ENCODE peak calls at places on chromosome 13, in four cellular contexts. E is endothelial cell of umbilical vein, Y is breast epithelium, D is GM23338. G is an unnamed sample.

GRCh38 chr13:25329706-25330105 is 28.3 kb downstream of the NUP58 start:
- DNase-seq in E (no peak), D (no peak), Y (no peak), G (no peak)

GRCh38 chr13:28059214-28059613 is 41.2 kb downstream of the FLT3 start:
- DNase-seq in E (peak; percentile 46), Y (no peak), D (peak; percentile 83), G (peak; percentile 51)

GRCh38 chr13:64369121-64369520 is 2861.0 kb downstream of the PCDH9 start:
- DNase-seq in E (no peak), Y (no peak), D (no peak), G (no peak)

GRCh38 chr13:74715718-74716117 is 581.5 kb upstream of the KLF12 start:
- DNase-seq in Y (no peak), E (no peak), D (no peak), G (no peak)

GRCh38 chr13:34988330-34988791 is 46.3 kb downstream of the NBEA start:
- DNase-seq in D (no peak), Y (no peak), E (no peak), G (no peak)

GRCh38 chr13:49086711-49087110 is 111.0 kb downstream of the FNDC3A start:
- DNase-seq in D (no peak), E (peak; percentile 70), Y (no peak), G (no peak)

GRCh38 chr13:42571895-42572294 is 2.1 kb upstream of the TNFSF11 start:
- DNase-seq in E (no peak), D (no peak), Y (no peak), G (no peak)

GRCh38 chr13:31898383-31899071 is 133.0 kb upstream of the FRY start:
- DNase-seq in E (no peak), D (no peak), Y (no peak), G (no peak)

GRCh38 chr13:110932588-110932987 is 17.7 kb upstream of the ANKRD10 start:
- DNase-seq in Y (no peak), D (no peak), E (no peak), G (no peak)

GRCh38 chr13:35714096-35714495 is 237.6 kb upstream of the MAB21L1 start:
- DNase-seq in E (no peak), D (no peak), Y (no peak), G (no peak)

GRCh38 chr13:110422913-110423688 is 116.0 kb downstream of the COL4A2 start:
- DNase-seq in E (peak; percentile 44), Y (no peak), D (no peak), G (no peak)

GRCh38 chr13:53254495-53254894 is 225.9 kb downstream of the OLFM4 start:
- DNase-seq in Y (no peak), D (peak; percentile 65), E (no peak), G (no peak)

GRCh38 chr13:60335531-60335930 is 61.5 kb upstream of the TDRD3 start:
- DNase-seq in D (peak; percentile 55), Y (no peak), E (peak; percentile 37), G (no peak)

GRCh38 chr13:113457510-113457909 is 4.2 kb upstream of the ADPRHL1 start:
- DNase-seq in E (no peak), D (peak; percentile 41), Y (no peak), G (no peak)
- H3K36me3 ChIP-seq in E (peaks cover 23% of the 10 kb centered on the region), D (peaks cover 32% of the 10 kb centered on the region), Y (peaks cover 9% of the 10 kb centered on the region), G (peaks cover 26% of the 10 kb centered on the region)

GRCh38 chr13:66210677-66211076 is 1019.5 kb downstream of the PCDH9 start:
- DNase-seq in Y (no peak), D (no peak), E (peak; percentile 80), G (no peak)
- TF ChIP-seq POLR2AphosphoS5 in Y (no peak), D (no peak), E (no peak), G (no peak)

DNA sequence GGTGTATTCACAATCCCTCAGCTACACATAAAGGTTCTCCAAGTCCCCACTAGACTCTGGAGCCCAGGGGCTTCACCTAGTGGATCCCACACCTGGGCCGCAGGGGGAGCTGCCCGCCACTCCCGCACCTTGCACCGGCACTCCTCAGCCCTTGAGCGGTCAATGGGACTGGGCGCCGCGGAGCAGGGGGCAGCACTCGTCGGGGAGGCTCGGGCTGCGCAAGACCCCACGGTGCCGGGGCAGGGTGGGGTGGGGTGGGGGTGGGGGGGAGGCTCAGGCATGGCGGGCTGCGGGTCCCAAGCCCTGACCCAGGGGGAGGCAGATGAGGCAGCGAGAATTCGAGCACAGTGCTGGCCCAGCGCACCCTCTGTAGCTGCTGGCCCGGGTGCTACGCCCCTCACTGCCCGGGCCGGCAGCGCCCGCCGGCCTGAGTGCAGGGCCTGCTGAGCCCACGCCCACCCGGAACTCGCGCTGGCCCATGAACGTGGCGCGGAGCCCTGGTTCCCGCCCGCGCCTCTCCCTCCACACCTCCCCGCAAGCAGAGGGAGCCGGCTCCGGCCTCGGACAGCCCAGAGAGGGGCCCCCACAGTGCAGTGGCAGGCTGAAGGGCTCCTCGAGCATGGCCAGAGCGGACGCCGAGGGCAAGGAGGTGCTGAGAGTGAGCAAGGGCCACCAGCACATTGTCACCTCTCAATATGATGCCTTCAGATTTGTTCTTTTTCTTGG is 121.7 kb downstream of the UGGT2 start:
- DNase-seq in E (no peak), D (no peak), Y (no peak), G (no peak)
- H3K36me3 ChIP-seq in E (peaks cover 2% of the 10 kb centered on the region), D (peaks cover 33% of the 10 kb centered on the region), Y (no peaks in the 10 kb centered on the region), G (peaks cover 19% of the 10 kb centered on the region)

GRCh38 chr13:99303863-99304521 is 3.2 kb downstream of the GPR183 start:
- DNase-seq in Y (no peak), E (no peak), D (no peak), G (peak; percentile 34)
- TF ChIP-seq POLR2AphosphoS5 in Y (no peak), E (no peak), D (no peak), G (peak; percentile 48)

DNA sequence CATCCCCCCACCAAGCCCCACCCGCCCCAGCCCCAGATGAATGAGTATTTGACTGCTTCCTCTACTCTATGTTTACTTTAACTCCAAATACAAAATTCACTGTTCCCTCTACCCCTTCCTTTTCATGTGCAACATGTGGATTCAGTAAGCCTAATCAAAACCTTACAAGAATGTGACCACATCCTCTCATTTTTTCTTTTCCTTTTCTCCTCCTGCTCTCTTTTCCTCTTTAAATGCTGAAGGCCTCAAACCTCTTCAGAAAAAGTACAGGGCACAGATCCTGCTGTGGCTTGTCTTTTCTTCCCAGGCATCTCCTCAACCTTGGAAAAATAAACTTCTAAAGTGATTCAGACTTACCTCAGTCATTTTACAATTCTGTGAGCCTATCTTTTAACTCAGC is 119.0 kb downstream of the MYCBP2 start:
- DNase-seq in D (peak; percentile 7), E (peak; percentile 31), Y (no peak), G (no peak)
- H3K36me3 ChIP-seq in D (no peaks in the 10 kb centered on the region), E (no peaks in the 10 kb centered on the region), Y (peaks cover 11% of the 10 kb centered on the region), G (no peaks in the 10 kb centered on the region)

DNA sequence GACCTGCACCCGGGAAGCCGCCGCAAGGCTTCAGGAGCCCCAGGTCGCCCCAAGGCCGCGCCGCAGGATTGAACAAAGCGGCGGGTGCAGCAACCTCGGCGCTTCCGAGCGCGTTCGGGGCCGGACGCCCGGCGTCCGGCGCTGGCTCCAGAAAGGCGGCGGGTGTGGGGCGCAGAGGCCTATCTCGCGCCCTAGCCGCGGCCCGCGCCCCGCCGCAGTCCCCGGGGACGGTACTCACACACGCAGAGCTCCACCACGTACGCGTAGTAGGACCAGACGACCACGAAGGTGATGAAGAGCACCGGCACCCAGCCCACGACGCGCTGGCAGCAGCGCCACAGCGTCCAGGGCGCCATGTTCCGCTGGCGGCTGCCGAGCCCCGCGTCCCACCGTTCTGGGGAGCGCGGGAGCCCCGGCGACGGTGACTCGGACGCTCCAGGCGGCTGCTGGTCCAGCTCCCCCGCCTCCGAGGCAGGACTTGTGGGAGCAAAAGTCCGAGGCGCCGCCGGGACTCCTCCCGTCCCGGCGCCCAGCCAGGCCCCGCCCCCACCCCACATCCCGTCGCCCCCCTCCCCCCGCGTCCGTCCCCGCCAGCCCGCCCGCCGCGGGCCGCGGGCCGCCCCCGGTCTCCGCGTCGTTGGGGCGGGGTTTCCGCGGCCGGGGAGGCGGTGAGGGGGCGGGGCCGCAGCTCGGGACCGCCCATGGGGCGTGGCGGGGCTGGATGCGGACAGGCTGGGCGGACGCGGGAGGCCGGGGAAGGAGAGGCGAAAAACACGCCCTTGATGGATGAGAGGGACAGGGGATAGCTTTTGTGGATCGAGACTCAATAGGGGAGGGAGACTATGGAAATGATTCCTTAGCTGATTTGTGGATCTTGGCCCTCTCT is at the start of gene ZDHHC20:
- DNase-seq in Y (peak; percentile 72), E (peak; percentile 82), D (peak; percentile 91), G (peak; percentile 94)
- TF ChIP-seq POLR2AphosphoS5 in Y (peak; percentile 35), E (peak; percentile 69), D (peak; percentile 66), G (peak; percentile 91)

DNA sequence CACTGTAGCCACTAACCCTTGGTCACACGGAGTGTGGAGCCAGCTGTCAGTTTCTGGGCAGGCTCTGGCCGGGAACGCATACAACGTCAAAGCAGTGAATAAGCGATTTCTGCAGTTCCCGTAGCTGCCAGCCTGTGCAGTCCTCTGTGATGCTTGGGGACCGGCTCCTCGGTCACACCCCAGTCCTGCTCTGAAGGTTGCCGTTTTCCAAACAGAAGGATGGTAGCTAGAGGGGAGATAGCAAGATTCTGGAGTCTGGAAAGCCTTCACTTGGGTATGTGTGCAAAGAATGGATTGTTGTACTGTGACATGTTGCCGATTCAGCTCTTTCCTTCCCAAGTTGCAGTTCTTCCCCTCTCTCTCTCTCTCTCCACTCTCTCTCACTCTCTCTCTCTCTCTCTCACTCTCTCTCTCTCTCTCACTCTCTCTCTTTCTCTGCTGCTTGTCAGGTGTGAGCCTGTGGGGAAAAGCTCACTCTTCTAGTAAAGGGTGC is 38.7 kb upstream of the C1QTNF9 start:
- DNase-seq in D (peak; percentile 24), E (peak; percentile 53), Y (no peak), G (peak; percentile 62)
- H3K36me3 ChIP-seq in D (no peaks in the 10 kb centered on the region), E (no peaks in the 10 kb centered on the region), Y (no peaks in the 10 kb centered on the region), G (no peaks in the 10 kb centered on the region)

GRCh38 chr13:77507931-77508776 is 27.4 kb upstream of the SCEL start:
- DNase-seq in D (no peak), E (peak; percentile 90), Y (no peak), G (no peak)
- TF ChIP-seq POLR2AphosphoS5 in D (no peak), E (peak; percentile 58), Y (no peak), G (no peak)

G was measured in transverse colon.